ENCODE peak calls at places on chromosomes 4 and X, in six cellular contexts. I is right atrium auricular region, H is SHP77, W is GM12865, K is NCI-H1092, A is NCI-H1694. B is an unnamed sample.

GRCh38 chr4:137238456-137238855 is 293.8 kb downstream of the PCDH18 start:
- DNase-seq in W (no peak), I (no peak), K (peak), H (peak), A (no peak), B (no peak)

GRCh38 chrX:121782976-121783375 is 735.6 kb downstream of the GLUD2 start:
- DNase-seq in K (no peak), W (no peak), I (no peak), A (no peak), H (no peak), B (no peak)

GRCh38 chr4:52566136-52567031 is 92.7 kb downstream of the USP46 start:
- DNase-seq in K (no peak), W (no peak), I (no peak), H (no peak), A (no peak), B (no peak)

GRCh38 chr4:144816668-144817067 is 170.7 kb downstream of the HHIP start:
- DNase-seq in A (no peak), H (no peak), K (no peak), W (no peak), I (no peak), B (no peak)

GRCh38 chr4:187059031-187059430 is 335.4 kb upstream of the FAT1 start:
- DNase-seq in A (no peak), H (no peak), I (no peak), W (no peak), K (no peak), B (no peak)

GRCh38 chr4:184400375-184400870 is 73.9 kb downstream of the IRF2 start:
- DNase-seq in W (no peak), H (no peak), I (peak), K (no peak), A (no peak), B (no peak)

GRCh38 chr4:36677122-36677521 is 395.7 kb downstream of the DTHD1 start:
- DNase-seq in K (no peak), A (no peak), W (no peak), H (no peak), I (no peak), B (no peak)

GRCh38 chr4:138802499-138802898 is 213.1 kb upstream of the NOCT start:
- DNase-seq in I (no peak), W (no peak), A (no peak), H (no peak), K (no peak), B (no peak)

GRCh38 chr4:88446124-88446523 is 10.8 kb upstream of the HERC5 start:
- DNase-seq in H (no peak), A (no peak), I (no peak), K (no peak), W (no peak), B (no peak)

GRCh38 chrX:13252726-13253125 is 67.1 kb downstream of the ATXN3L start:
- DNase-seq in A (no peak), W (no peak), K (no peak), I (no peak), H (no peak), B (no peak)

GRCh38 chr4:78691971-78692814 is 84.0 kb upstream of the BMP2K start:
- DNase-seq in W (peak), I (no peak), H (no peak), K (no peak), A (no peak), B (no peak)

GRCh38 chrX:53682885-53683555 is 3.5 kb downstream of the HUWE1 start:
- DNase-seq in W (peak), A (peak), I (no peak), K (peak), H (peak), B (no peak)

GRCh38 chr4:8297691-8298485 is 28.3 kb downstream of the HTRA3 start:
- DNase-seq in W (no peak), I (no peak), H (no peak), K (no peak), A (no peak), B (no peak)

GRCh38 chr4:120509222-120509621 is 413.3 kb downstream of the PRDM5 start:
- DNase-seq in A (no peak), I (no peak), K (no peak), H (no peak), W (no peak), B (no peak)

GRCh38 chr4:7296661-7297335 is 104.5 kb downstream of the SORCS2 start:
- DNase-seq in A (no peak), I (no peak), H (no peak), W (no peak), K (no peak), B (no peak)

GRCh38 chr4:10492486-10492885 is 35.3 kb upstream of the ZNF518B start:
- DNase-seq in K (no peak), I (no peak), A (no peak), H (no peak), W (no peak), B (no peak)

GRCh38 chr4:95095352-95095974 is 337.7 kb downstream of the BMPR1B start:
- DNase-seq in H (no peak), A (no peak), K (no peak), I (no peak), W (no peak), B (peak)

GRCh38 chr4:83189631-83190136 is 75.2 kb upstream of the PLAC8 start:
- DNase-seq in K (no peak), H (no peak), I (no peak), W (no peak), A (no peak), B (no peak)

B was measured in DMS 273 treated with DMSO at 0.1 percent for 48 hours.